ENCODE peak calls at places on chromosomes 11 and 22, in five cellular contexts. M, V, P, K and W are unnamed samples.

GRCh38 chr22:21603973-21604372 is 25.8 kb downstream of the YDJC start:
- DNase-seq in M (no peak), V (no peak), P (no peak), K (no peak), W (no peak)

GRCh38 chr11:128544625-128545024 is 42.7 kb downstream of the ETS1 start:
- DNase-seq in M (no peak), V (no peak), P (no peak), K (no peak), W (no peak)

GRCh38 chr11:2367266-2368160 is 9.6 kb upstream of the CD81 start:
- DNase-seq in M (no peak), V (no peak), P (no peak), K (no peak), W (no peak)

GRCh38 chr11:102494216-102494615 is 36.3 kb downstream of the MMP7 start:
- DNase-seq in M (no peak), V (no peak), P (no peak), K (no peak), W (no peak)

GRCh38 chr11:75350743-75351540 is 519 bp downstream of the ARRB1 start:
- DNase-seq in M (peak), V (peak), P (no peak), K (no peak), W (no peak)

GRCh38 chr11:72814831-72815618 is 814 bp downstream of the ATG16L2 start:
- DNase-seq in M (no peak), V (no peak), P (no peak), K (no peak), W (no peak)

GRCh38 chr22:17475318-17476212 is 87.7 kb upstream of the SLC25A18 start:
- DNase-seq in M (no peak), V (no peak), P (no peak), K (no peak), W (no peak)

GRCh38 chr11:46367244-46367915 is 14.1 kb upstream of the MDK start:
- DNase-seq in M (no peak), V (peak), P (peak), K (no peak), W (no peak)

GRCh38 chr11:6397636-6398035 is 7.4 kb downstream of the SMPD1 start:
- DNase-seq in M (no peak), V (no peak), P (no peak), K (no peak), W (no peak)

GRCh38 chr11:57340228-57340627 is 2.1 kb downstream of the P2RX3 start:
- DNase-seq in M (no peak), V (no peak), P (no peak), K (no peak), W (no peak)

GRCh38 chr11:100757636-100758035 is 70.5 kb downstream of the ARHGAP42 start:
- DNase-seq in M (no peak), V (no peak), P (no peak), K (no peak), W (no peak)

GRCh38 chr11:130112071-130112830 is 42.6 kb downstream of the APLP2 start:
- DNase-seq in M (no peak), V (no peak), P (no peak), K (no peak), W (no peak)

GRCh38 chr22:18056161-18056666 is 21.6 kb upstream of the PEX26 start:
- DNase-seq in M (no peak), V (no peak), P (no peak), K (no peak), W (no peak)

GRCh38 chr22:22463855-22464540 is 44.5 kb downstream of the ZNF280B start:
- DNase-seq in M (peak), V (no peak), P (no peak), K (no peak), W (peak)

DNA sequence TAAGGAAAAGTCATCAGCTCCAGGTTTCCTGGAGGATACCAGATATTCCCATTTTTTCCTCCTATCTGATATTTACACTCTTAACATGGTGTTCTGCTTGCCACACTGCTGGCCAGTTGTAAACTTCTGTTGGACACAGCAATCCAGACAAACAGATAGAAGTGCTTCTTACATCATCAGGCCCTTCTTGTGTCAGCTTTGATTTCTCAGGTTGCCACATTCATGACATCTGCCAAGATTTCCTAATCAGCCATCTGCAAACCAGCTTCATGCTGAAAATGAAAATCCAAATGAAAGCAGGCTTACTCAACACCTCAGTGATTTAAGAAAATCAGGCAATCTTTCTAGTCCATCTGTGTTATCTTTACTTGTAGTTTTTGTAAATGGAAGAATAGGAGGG is 255.8 kb upstream of the POU2AF2 start:
- DNase-seq in M (peak), V (peak), P (no peak), K (no peak), W (no peak)
- TF ChIP-seq POLR2AphosphoS5 in M (peak), V (peak), P (no peak), K (peak), W (no peak)

GRCh38 chr22:19374410-19374809 is 57.1 kb downstream of the HIRA start:
- DNase-seq in M (no peak), V (no peak), P (no peak), K (no peak), W (no peak)
- TF ChIP-seq POLR2AphosphoS5 in M (no peak), V (no peak), P (no peak), K (no peak), W (no peak)

GRCh38 chr22:46289244-46289891 is 7.3 kb upstream of the GTSE1 start:
- DNase-seq in M (no peak), V (no peak), P (no peak), K (no peak), W (no peak)

GRCh38 chr22:46286006-46286405 is 10.7 kb upstream of the GTSE1 start:
- DNase-seq in M (no peak), V (no peak), P (no peak), K (no peak), W (no peak)

GRCh38 chr22:46287873-46288751 is 8.6 kb upstream of the GTSE1 start:
- DNase-seq in M (peak), V (no peak), P (peak), K (no peak), W (no peak)

GRCh38 chr22:46288846-46289243 is 7.8 kb upstream of the GTSE1 start:
- DNase-seq in M (no peak), V (no peak), P (no peak), K (no peak), W (no peak)

GRCh38 chr22:46286941-46287872 is 9.5 kb upstream of the GTSE1 start:
- DNase-seq in M (no peak), V (no peak), P (no peak), K (no peak), W (no peak)
- TF ChIP-seq POLR2AphosphoS5 in M (no peak), V (no peak), P (no peak), K (no peak), W (no peak)

DNA sequence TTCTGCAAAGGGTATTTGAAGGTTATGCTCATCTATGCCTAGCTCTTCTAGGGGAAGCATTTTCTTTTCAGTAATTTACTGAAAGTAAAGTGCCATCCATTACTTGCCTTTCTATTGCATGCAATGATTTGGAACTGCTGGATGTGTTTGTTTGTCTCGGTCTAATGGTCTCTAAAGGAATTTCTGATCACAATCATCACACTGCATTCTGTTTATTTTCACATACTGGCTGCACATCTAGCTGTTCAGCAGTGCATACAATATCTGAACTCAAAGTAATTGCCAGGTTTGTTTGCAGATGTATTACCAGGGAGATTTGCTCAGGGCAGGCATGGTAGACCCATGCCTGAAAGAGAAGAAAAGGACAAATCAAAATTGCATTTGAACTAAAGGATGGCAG is 36.4 kb upstream of the CWF19L2 start:
- DNase-seq in M (no peak), V (no peak), P (no peak), K (no peak), W (no peak)
- TF ChIP-seq POLR2AphosphoS5 in M (no peak), V (no peak), P (no peak), K (no peak), W (no peak)

GRCh38 chr11:47918370-47918690 is 62.0 kb upstream of the PTPRJ start:
- DNase-seq in M (no peak), V (no peak), P (no peak), K (no peak), W (no peak)

GRCh38 chr11:47914743-47915142 is 65.6 kb upstream of the PTPRJ start:
- DNase-seq in M (no peak), V (no peak), P (no peak), K (no peak), W (peak)

GRCh38 chr11:47915407-47916137 is 64.8 kb upstream of the PTPRJ start:
- DNase-seq in M (no peak), V (no peak), P (no peak), K (no peak), W (no peak)

GRCh38 chr11:47917643-47918369 is 62.6 kb upstream of the PTPRJ start:
- DNase-seq in M (peak), V (peak), P (no peak), K (peak), W (no peak)

GRCh38 chr11:47916361-47916841 is 64.0 kb upstream of the PTPRJ start:
- DNase-seq in M (no peak), V (peak), P (no peak), K (no peak), W (no peak)
- TF ChIP-seq POLR2AphosphoS5 in M (no peak), V (no peak), P (no peak), K (no peak), W (no peak)